ENCODE peak calls at places on chromosomes 3 and 15, in six cellular contexts. W is K562, S is HCT116, G is uterus, M is adrenal gland, C is heart left ventricle. X is an unnamed sample.

GRCh38 chr3:178140491-178140890 is 395.7 kb upstream of the KCNMB2 start:
- DNase-seq in G (no peak), C (no peak), M (no peak), S (no peak), W (no peak), X (no peak)

GRCh38 chr3:112672716-112673506 is 32.0 kb upstream of the CCDC80 start:
- DNase-seq in M (no peak), S (no peak), C (no peak), G (no peak), W (no peak), X (no peak)

GRCh38 chr3:152173627-152174026 is 95.1 kb upstream of the MBNL1 start:
- DNase-seq in C (no peak), G (no peak), S (no peak), W (no peak), M (no peak), X (no peak)

GRCh38 chr3:13172644-13173013 is 99.4 kb upstream of the IQSEC1 start:
- DNase-seq in M (no peak), W (no peak), S (no peak), G (no peak), C (no peak), X (no peak)

GRCh38 chr3:111862974-111863373 is 3.9 kb downstream of the PHLDB2 start:
- DNase-seq in S (no peak), G (no peak), W (no peak), M (no peak), C (no peak), X (no peak)

GRCh38 chr3:21979706-21980105 is 228.7 kb upstream of the ZNF385D start:
- DNase-seq in S (no peak), W (no peak), C (no peak), G (no peak), M (no peak), X (no peak)

GRCh38 chr3:178275311-178275710 is 260.9 kb upstream of the KCNMB2 start:
- DNase-seq in G (no peak), C (no peak), M (no peak), S (no peak), W (no peak), X (no peak)

GRCh38 chr15:78950343-78950742 is 5.5 kb upstream of the CTSH start:
- DNase-seq in W (no peak), C (no peak), S (no peak), G (no peak), M (no peak), X (no peak)

GRCh38 chr3:94028093-94028837 is at the start of gene STX19:
- DNase-seq in W (no peak), S (peak), C (no peak), G (no peak), M (no peak), X (no peak)

GRCh38 chr3:38542401-38543298 is 46.5 kb downstream of the EXOG start:
- DNase-seq in W (no peak), C (peak), M (no peak), S (no peak), G (no peak), X (no peak)

GRCh38 chr3:42491876-42492507 is 10.5 kb upstream of the VIPR1 start:
- DNase-seq in M (no peak), G (peak), C (no peak), S (no peak), W (no peak), X (peak)

GRCh38 chr15:75591655-75592364 is 12.7 kb upstream of the PTPN9 start:
- DNase-seq in M (no peak), C (no peak), W (no peak), S (no peak), G (no peak), X (no peak)

GRCh38 chr3:194404365-194405140 is 5.5 kb upstream of the GP5 start:
- DNase-seq in W (no peak), C (no peak), M (peak), S (peak), G (no peak), X (no peak)

GRCh38 chr3:78839710-78840109 is 928.1 kb downstream of the ROBO1 start:
- DNase-seq in G (no peak), W (no peak), S (no peak), C (no peak), M (no peak), X (no peak)

GRCh38 chr3:149585401-149585726 is 72.5 kb downstream of the WWTR1 start:
- DNase-seq in M (no peak), S (no peak), C (no peak), W (no peak), G (no peak), X (no peak)

GRCh38 chr3:126475411-126476114 is at the start of gene ZXDC:
- DNase-seq in M (peak), G (peak), S (peak), C (peak), W (peak), X (peak)

GRCh38 chr15:100704281-100705055 is 102.1 kb downstream of the ASB7 start:
- DNase-seq in W (no peak), M (no peak), C (no peak), S (no peak), G (peak), X (peak)

GRCh38 chr3:8621872-8622271 is 22.7 kb downstream of the SSUH2 start:
- DNase-seq in W (no peak), M (no peak), C (peak), G (peak), S (no peak), X (peak)

GRCh38 chr3:78977073-78977472 is 790.7 kb downstream of the ROBO1 start:
- DNase-seq in W (no peak), M (no peak), G (no peak), S (no peak), C (no peak), X (no peak)

GRCh38 chr3:113516115-113516505 is 1.2 kb upstream of the SPICE1 start:
- DNase-seq in S (no peak), M (no peak), C (no peak), W (no peak), G (no peak), X (no peak)

GRCh38 chr3:140420621-140421357 is 257.1 kb upstream of the TRIM42 start:
- DNase-seq in C (peak), W (no peak), G (no peak), M (peak), S (no peak), X (no peak)

GRCh38 chr3:28476194-28476593 is 127.6 kb upstream of the AZI2 start:
- DNase-seq in M (no peak), C (no peak), S (peak), W (peak), G (no peak), X (no peak)

GRCh38 chr15:56128081-56128480 is 115.6 kb downstream of the RFX7 start:
- DNase-seq in W (no peak), M (no peak), C (no peak), G (no peak), S (no peak), X (no peak)

GRCh38 chr3:154765241-154765640 is 314.9 kb upstream of the MME start:
- DNase-seq in M (no peak), C (no peak), S (no peak), W (no peak), G (no peak), X (no peak)

GRCh38 chr3:87196879-87197278 is 30.2 kb upstream of the CHMP2B start:
- DNase-seq in M (no peak), W (no peak), C (no peak), G (no peak), S (no peak), X (no peak)

GRCh38 chr3:122105626-122106025 is 50.5 kb downstream of the CD86 start:
- DNase-seq in G (no peak), C (no peak), M (no peak), S (no peak), W (no peak), X (no peak)

GRCh38 chr15:50764331-50765201 is 940 bp downstream of the SPPL2A start:
- DNase-seq in W (no peak), G (no peak), S (no peak), M (no peak), C (no peak), X (no peak)

GRCh38 chr15:62665449-62665848 is 377.1 kb upstream of the TPM1 start:
- DNase-seq in M (no peak), G (peak), W (no peak), C (no peak), S (no peak), X (no peak)

GRCh38 chr3:99410789-99411311 is 227.5 kb upstream of the COL8A1 start:
- DNase-seq in M (no peak), C (no peak), W (no peak), G (no peak), S (no peak), X (no peak)

GRCh38 chr3:170043506-170043905 is 5.7 kb downstream of the GPR160 start:
- DNase-seq in W (no peak), S (no peak), C (no peak), G (no peak), M (no peak), X (no peak)

GRCh38 chr3:69116897-69117296 is 5.5 kb downstream of the LMOD3 start:
- DNase-seq in G (no peak), M (no peak), W (no peak), S (peak), C (no peak), X (no peak)

GRCh38 chr15:74632601-74633000 is 17.0 kb downstream of the CLK3 start:
- DNase-seq in S (no peak), W (no peak), C (no peak), M (no peak), G (no peak), X (no peak)

GRCh38 chr15:36156855-36157521 is 422.4 kb upstream of the CDIN1 start:
- DNase-seq in C (peak), S (no peak), M (no peak), G (peak), W (no peak), X (peak)

GRCh38 chr15:65355173-65355982 is 22.4 kb downstream of the IGDCC3 start:
- DNase-seq in C (no peak), S (no peak), W (no peak), G (no peak), M (no peak), X (no peak)
- H3K4me3 ChIP-seq in C (peak), S (no peak), W (no peak), G (peak), M (peak), X (peak)

GRCh38 chr3:196531418-196531817 is 16.3 kb upstream of the SMCO1 start:
- DNase-seq in W (no peak), C (no peak), M (no peak), G (no peak), S (no peak), X (no peak)
- TF ChIP-seq POLR2A in W (no peak), C (no peak), M (no peak), G (no peak), S (no peak), X (no peak)

DNA sequence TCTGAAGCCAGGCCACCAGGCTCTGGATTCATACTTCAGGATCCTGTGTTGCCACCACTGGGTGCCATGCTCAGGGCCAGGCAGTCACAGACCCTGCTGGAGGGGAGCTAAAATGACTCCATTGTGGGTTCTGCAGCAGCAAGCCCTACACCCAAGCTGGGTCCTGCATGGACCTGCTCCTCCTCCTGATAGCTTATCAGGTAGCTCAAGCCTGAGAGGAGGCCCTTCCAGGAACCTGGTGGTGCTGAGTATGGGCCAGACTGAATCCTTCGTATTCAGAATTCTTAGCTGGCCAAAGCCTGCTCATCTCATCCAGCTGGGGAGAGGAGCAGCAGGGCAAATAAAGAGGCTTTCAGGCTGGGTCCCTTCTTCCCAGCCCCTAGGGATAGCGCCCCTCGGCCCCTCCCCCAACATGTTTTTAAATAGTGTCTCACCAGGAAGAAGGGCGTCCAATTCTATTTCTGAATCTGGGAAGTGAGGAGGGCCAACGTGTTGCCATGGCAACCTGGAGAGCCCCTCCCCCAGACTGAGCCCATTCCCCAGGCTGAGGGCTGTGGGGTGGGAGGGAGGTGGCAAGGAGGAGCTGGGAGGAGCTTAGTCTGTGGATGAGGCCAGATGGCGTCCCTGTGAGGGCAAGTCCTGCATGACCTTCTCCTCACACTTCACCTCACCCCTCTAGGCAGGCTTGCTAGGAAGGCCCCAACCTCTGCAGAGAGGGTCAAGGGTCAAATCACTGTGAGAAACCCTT is 11.0 kb upstream of the CAMKV start:
- DNase-seq in W (peak), M (no peak), S (no peak), G (no peak), C (no peak), X (no peak)
- H3K27ac ChIP-seq in W (no peak), M (no peak), S (no peak), G (no peak), C (no peak), X (no peak)

GRCh38 chr15:92887869-92888268 is 12.3 kb upstream of the CHD2 start:
- DNase-seq in C (no peak), W (no peak), G (no peak), M (no peak), S (no peak), X (no peak)

GRCh38 chr15:92884459-92884812 is 15.7 kb upstream of the CHD2 start:
- DNase-seq in S (no peak), M (no peak), W (no peak), G (no peak), C (no peak), X (no peak)

GRCh38 chr15:92886815-92887214 is 13.3 kb upstream of the CHD2 start:
- DNase-seq in G (no peak), M (no peak), W (no peak), C (no peak), S (no peak), X (no peak)

GRCh38 chr15:92884813-92885461 is 15.2 kb upstream of the CHD2 start:
- DNase-seq in C (no peak), S (no peak), G (no peak), W (no peak), M (no peak), X (no peak)

DNA sequence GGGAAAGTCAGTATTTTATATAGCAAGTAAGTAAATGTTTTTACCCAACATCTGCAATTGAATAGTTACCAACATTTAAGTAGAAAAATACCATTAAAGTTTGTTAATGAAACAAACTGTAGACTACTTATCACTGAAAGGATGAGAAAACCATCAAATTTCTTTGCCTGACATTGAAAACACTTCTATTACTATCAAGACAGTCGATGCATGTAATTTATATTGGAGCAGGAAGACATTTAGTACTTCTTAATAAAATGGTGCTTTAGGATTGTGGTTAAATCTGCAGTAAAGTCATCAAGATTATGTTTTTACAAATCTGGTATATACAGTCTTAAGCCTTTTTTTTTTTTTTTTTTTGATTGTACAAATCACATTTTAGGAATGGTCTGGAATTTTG is 13.9 kb upstream of the CHD2 start:
- DNase-seq in W (no peak), C (no peak), S (no peak), G (no peak), M (no peak), X (no peak)
- H3K4me3 ChIP-seq in W (peak), C (peak), S (no peak), G (no peak), M (peak), X (peak)

GRCh38 chr3:9809615-9810356 is at the start of gene TTLL3:
- DNase-seq in S (no peak), C (peak), M (peak), G (peak), W (no peak), X (peak)
- TF ChIP-seq POLR2A in S (no peak), C (peak), M (no peak), G (peak), W (no peak), X (peak)

GRCh38 chr3:141739731-141740130 is 1.6 kb downstream of the RNF7 start:
- DNase-seq in G (no peak), S (no peak), W (no peak), C (no peak), M (no peak), X (no peak)
- H3K27ac ChIP-seq in G (peak), S (peak), W (peak), C (peak), M (peak), X (peak)

GRCh38 chr3:45590256-45590655 is 4.3 kb upstream of the LIMD1 start:
- DNase-seq in S (no peak), C (no peak), G (no peak), M (no peak), W (no peak), X (no peak)
- H3K4me3 ChIP-seq in S (no peak), C (no peak), G (no peak), M (no peak), W (no peak), X (no peak)

GRCh38 chr3:135965506-135966348 is at the start of gene PPP2R3A:
- DNase-seq in G (peak), M (peak), C (peak), S (peak), W (peak), X (peak)
- TF ChIP-seq POLR2A in G (peak), M (peak), C (peak), S (no peak), W (no peak), X (peak)

GRCh38 chr3:46933261-46933660 is 43.3 kb downstream of the CCDC12 start:
- DNase-seq in M (no peak), S (no peak), W (no peak), C (no peak), G (no peak), X (no peak)
- H3K27ac ChIP-seq in M (peak), S (no peak), W (no peak), C (peak), G (peak), X (peak)

DNA sequence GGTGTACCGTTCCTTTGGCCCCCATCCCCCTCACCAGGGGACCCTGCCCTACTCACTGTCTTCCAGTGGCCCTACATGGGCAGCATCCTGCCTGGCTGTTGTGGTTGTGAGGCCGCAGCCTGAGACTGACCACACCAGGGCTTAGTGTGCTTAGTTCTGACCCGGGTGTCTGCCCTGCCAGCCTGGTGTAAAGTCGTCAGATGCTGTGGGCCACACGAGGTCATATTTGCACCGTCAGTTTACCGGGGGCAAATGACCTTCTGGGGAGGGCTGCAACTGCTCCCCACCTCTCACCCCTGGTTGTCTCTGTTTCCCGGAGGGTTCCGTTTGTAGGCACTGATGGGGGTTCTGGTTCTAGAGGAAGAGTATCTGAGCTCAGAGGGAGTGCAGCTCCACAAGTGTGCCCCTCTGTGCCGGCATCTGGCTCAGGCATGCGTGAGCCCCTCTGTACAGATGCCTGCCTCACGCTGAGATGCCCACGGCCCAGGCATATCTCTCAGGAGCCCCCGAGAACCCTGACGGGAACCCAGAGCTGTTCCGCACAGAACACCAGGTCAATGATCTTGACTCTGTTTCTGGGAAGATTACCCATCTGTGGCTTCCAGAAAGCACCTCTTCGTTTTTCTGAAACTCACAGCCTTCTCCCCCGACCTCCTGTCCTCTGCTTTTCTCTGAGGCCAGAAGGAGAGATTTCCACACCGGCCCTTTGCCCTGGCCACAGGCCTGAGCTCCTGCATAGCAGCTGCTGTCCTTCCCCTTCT is 19.2 kb downstream of the KLF13 start:
- DNase-seq in G (no peak), M (no peak), C (no peak), W (no peak), S (no peak), X (no peak)
- H3K4me3 ChIP-seq in G (no peak), M (no peak), C (peak), W (no peak), S (no peak), X (peak)

X was measured in suprapubic skin.